ENCODE peak calls at places on chromosomes 6 and 20, in ten cellular contexts. E is transverse colon; K is H4; Z is coronary artery; R is Right ventricle myocardium superior; N is aorta; P is bronchial epithelial cell; A is stimulated activated CD4-positive, alpha-beta T cell treated with anti-CD3 and anti-CD28 coated beads, Interleukin-15, amount 100 ng/mL, for 48 hours; I is Peyer's patch; G is nucleus accumbens. U is an unnamed sample.

GRCh38 chr20:11796041-11796440 is 121.7 kb upstream of the BTBD3 start:
- DNase-seq in N (no peak), K (no peak), P (no peak), E (no peak), Z (no peak), I (no peak), G (no peak), A (no peak), R (no peak), U (no peak)

GRCh38 chr20:1734269-1734858 is 76.8 kb upstream of the SIRPG start:
- DNase-seq in R (no peak), I (no peak), A (no peak), P (peak; percentile 40), E (no peak), K (no peak), N (no peak), G (peak; percentile 14), Z (no peak), U (peak; percentile 2)

GRCh38 chr6:22025468-22026159 is 271.2 kb downstream of the PRL start:
- DNase-seq in G (no peak), N (no peak), A (no peak), E (no peak), I (no peak), P (peak; percentile 62), R (no peak), K (peak; percentile 41), Z (no peak), U (no peak)

GRCh38 chr6:105445461-105445860 is 42.6 kb upstream of the PREP start:
- DNase-seq in E (no peak), Z (no peak), G (no peak), N (no peak), K (no peak), I (no peak), A (no peak), R (no peak), P (no peak), U (no peak)

GRCh38 chr6:113672691-113673149 is 184.4 kb upstream of the MARCKS start:
- DNase-seq in A (no peak), N (peak; percentile 74), I (no peak), K (peak; percentile 39), Z (no peak), R (peak; percentile 84), E (no peak), P (no peak), G (peak; percentile 5), U (peak; percentile 61)

GRCh38 chr6:74113901-74114300 is 417.9 kb downstream of the CD109 start:
- DNase-seq in E (no peak), A (no peak), I (no peak), R (no peak), N (no peak), K (peak; percentile 38), Z (no peak), G (no peak), P (peak; percentile 2), U (no peak)

GRCh38 chr20:49899551-49900383 is 15.6 kb downstream of the SPATA2 start:
- DNase-seq in P (no peak), A (no peak), I (no peak), E (no peak), R (no peak), Z (no peak), G (no peak), N (no peak), K (no peak), U (no peak)

GRCh38 chr6:87094576-87094975 is 330 bp downstream of the CGA start:
- DNase-seq in K (no peak), G (no peak), E (no peak), Z (no peak), I (no peak), P (no peak), A (no peak), R (no peak), N (no peak), U (no peak)

GRCh38 chr6:90000864-90001731 is 106.8 kb downstream of the GJA10 start:
- DNase-seq in P (peak; percentile 84), E (peak; percentile 20), Z (no peak), R (no peak), K (no peak), I (no peak), N (no peak), G (no peak), A (peak; percentile 57), U (no peak)

GRCh38 chr20:3808141-3808479 is 12.0 kb downstream of the CDC25B start:
- DNase-seq in K (peak; percentile 98), P (peak; percentile 87), I (peak; percentile 80), A (no peak), E (peak; percentile 89), N (peak; percentile 95), R (peak; percentile 89), Z (peak; percentile 88), G (peak; percentile 53), U (peak; percentile 59)

GRCh38 chr6:39243809-39244208 is 14.5 kb upstream of the KCNK5 start:
- DNase-seq in A (no peak), P (no peak), I (no peak), G (no peak), E (no peak), K (no peak), Z (peak; percentile 77), R (peak; percentile 63), N (peak; percentile 72), U (no peak)